ENCODE peak calls at places on chromosomes 11 and 22, in eight cellular contexts. M is T-helper 1 cell, J is nucleus accumbens, H is NCI-H1092, Z is substantia nigra, Q is kidney tubule cell, Y is adipocyte, F is hepatocyte. X is an unnamed sample.

GRCh38 chr11:35260342-35260985 is 121.5 kb downstream of the CD44 start:
- DNase-seq in M (no peak), J (no peak), H (no peak), Z (no peak), Q (no peak), Y (peak), F (peak), X (no peak)

GRCh38 chr11:19929147-19929546 is 216.5 kb downstream of the NAV2 start:
- DNase-seq in M (no peak), J (no peak), H (no peak), Z (no peak), Q (peak), Y (no peak), F (no peak), X (no peak)

GRCh38 chr11:22407899-22408298 is 69.7 kb downstream of the SLC17A6 start:
- DNase-seq in M (no peak), J (no peak), H (peak), Z (no peak), Q (no peak), Y (no peak), F (no peak), X (no peak)

GRCh38 chr11:74276581-74276980 is 34.9 kb downstream of the P4HA3 start:
- DNase-seq in M (no peak), J (no peak), H (no peak), Z (no peak), Q (peak), Y (peak), F (no peak), X (no peak)

GRCh38 chr11:10450451-10451398 is 4.3 kb upstream of the AMPD3 start:
- DNase-seq in M (peak), J (no peak), H (peak), Z (peak), Q (peak), Y (no peak), F (peak), X (peak)

GRCh38 chr11:71298761-71299181 is 46.4 kb upstream of the SHANK2 start:
- DNase-seq in M (no peak), J (no peak), H (no peak), Z (no peak), Q (no peak), Y (no peak), F (no peak), X (no peak)

GRCh38 chr11:132028380-132029240 is 658.2 kb downstream of the NTM start:
- DNase-seq in M (no peak), J (no peak), H (peak), Z (peak), Q (peak), Y (no peak), F (peak), X (no peak)

GRCh38 chr11:71282581-71283351 is 30.4 kb upstream of the SHANK2 start:
- DNase-seq in M (no peak), J (no peak), H (no peak), Z (no peak), Q (no peak), Y (no peak), F (no peak), X (no peak)

GRCh38 chr11:47147250-47147649 is 29.4 kb downstream of the ARFGAP2 start:
- DNase-seq in M (no peak), J (no peak), H (no peak), Z (no peak), Q (no peak), Y (no peak), F (no peak), X (no peak)

GRCh38 chr11:75597636-75598035 is 35.6 kb downstream of the SERPINH1 start:
- DNase-seq in M (peak), J (no peak), H (peak), Z (no peak), Q (peak), Y (no peak), F (peak), X (no peak)

GRCh38 chr11:12377824-12378593 is 638 bp downstream of the PARVA start:
- DNase-seq in M (no peak), J (no peak), H (no peak), Z (peak), Q (peak), Y (peak), F (peak), X (peak)

GRCh38 chr22:40634119-40634903 is 2.2 kb downstream of the MRTFA start:
- DNase-seq in M (no peak), J (no peak), H (no peak), Z (no peak), Q (no peak), Y (no peak), F (no peak), X (no peak)

GRCh38 chr11:2826679-2827056 is 58.9 kb downstream of the CDKN1C start:
- DNase-seq in M (no peak), J (no peak), H (no peak), Z (peak), Q (no peak), Y (no peak), F (no peak), X (no peak)

GRCh38 chr11:69539416-69540117 is 58.1 kb downstream of the LINC01488 start:
- DNase-seq in M (no peak), J (no peak), H (no peak), Z (peak), Q (peak), Y (no peak), F (no peak), X (no peak)

GRCh38 chr22:25350551-25350971 is 131.1 kb downstream of the CRYBB2 start:
- DNase-seq in M (no peak), J (no peak), H (no peak), Z (no peak), Q (no peak), Y (no peak), F (no peak), X (no peak)

GRCh38 chr11:69317401-69318092 is 23.6 kb downstream of the MYEOV start:
- DNase-seq in M (no peak), J (no peak), H (no peak), Z (no peak), Q (no peak), Y (no peak), F (no peak), X (no peak)

GRCh38 chr11:61626580-61627380 is 45.9 kb upstream of the SYT7 start:
- DNase-seq in M (no peak), J (no peak), H (no peak), Z (no peak), Q (peak), Y (no peak), F (peak), X (no peak)

GRCh38 chr11:112658521-112658920 is 302.7 kb upstream of the NCAM1 start:
- DNase-seq in M (no peak), J (no peak), H (no peak), Z (no peak), Q (peak), Y (no peak), F (no peak), X (no peak)

GRCh38 chr11:70580036-70580805 is 181.9 kb downstream of the CTTN start:
- DNase-seq in M (no peak), J (no peak), H (no peak), Z (no peak), Q (no peak), Y (peak), F (peak), X (no peak)